ENCODE peak calls at places on chromosomes 3 and 15, in seven cellular contexts. P is PC-9, J is right atrium auricular region, U is heart left ventricle, L is upper lobe of right lung, Y is lower lobe of right lung, H is breast epithelium. R is an unnamed sample. For H3K4me1, the result is how much of the 10 kb centered on the place peaks cover.

GRCh38 chr3:33360136-33360825 is 79.9 kb downstream of the UBP1 start:
- DNase-seq in U (no peak), Y (no peak), J (no peak), P (peak), H (no peak), L (no peak), R (no peak)

GRCh38 chr3:55143336-55143735 is 215.5 kb upstream of the LRTM1 start:
- DNase-seq in J (no peak), Y (no peak), P (no peak), U (no peak), H (no peak), L (no peak), R (no peak)

GRCh38 chr3:64939309-64939708 is 251.5 kb upstream of the ADAMTS9 start:
- DNase-seq in U (no peak), J (no peak), P (no peak), L (no peak), Y (no peak), H (no peak), R (no peak)

GRCh38 chr3:171753025-171753472 is 57.2 kb downstream of the PLD1 start:
- DNase-seq in H (peak), P (peak), U (peak), L (no peak), J (no peak), Y (no peak), R (no peak)

GRCh38 chr15:90201150-90201943 is at the start of gene SEMA4B:
- DNase-seq in Y (peak), J (no peak), U (peak), L (peak), P (peak), H (no peak), R (peak)

GRCh38 chr15:88644741-88645140 is 5.9 kb downstream of the ISG20 start:
- DNase-seq in Y (no peak), H (no peak), L (no peak), P (no peak), U (no peak), J (no peak), R (no peak)

GRCh38 chr3:129892486-129892856 is 1.0 kb downstream of the TMCC1 start:
- DNase-seq in P (no peak), J (no peak), Y (no peak), H (no peak), L (no peak), U (no peak), R (no peak)

GRCh38 chr15:31306426-31307269 is 20.0 kb upstream of the KLF13 start:
- DNase-seq in J (peak), P (peak), Y (no peak), U (peak), H (no peak), L (peak), R (no peak)

GRCh38 chr15:83380682-83381081 is 66.5 kb upstream of the SH3GL3 start:
- DNase-seq in U (no peak), H (peak), J (no peak), L (peak), Y (peak), P (peak), R (no peak)

GRCh38 chr15:53811530-53811929 is 52.1 kb upstream of the WDR72 start:
- DNase-seq in U (no peak), P (no peak), J (no peak), Y (no peak), L (no peak), H (no peak), R (no peak)

GRCh38 chr3:99648091-99648490 is 9.7 kb downstream of the COL8A1 start:
- DNase-seq in J (no peak), H (no peak), U (no peak), L (no peak), P (no peak), Y (no peak), R (no peak)

GRCh38 chr3:13053425-13053824 is 19.8 kb downstream of the IQSEC1 start:
- DNase-seq in J (no peak), P (no peak), L (no peak), Y (no peak), H (no peak), U (no peak), R (no peak)
- H3K27ac ChIP-seq in J (no peak), P (no peak), L (no peak), Y (no peak), H (no peak), U (no peak), R (no peak)

GRCh38 chr15:43052860-43053259 is 53.0 kb downstream of the UBR1 start:
- DNase-seq in U (no peak), J (no peak), H (no peak), P (no peak), L (no peak), Y (no peak), R (no peak)
- H3K4me3 ChIP-seq in U (no peak), J (no peak), H (no peak), P (no peak), L (no peak), Y (no peak), R (no peak)

GRCh38 chr3:16668776-16669545 is 63.7 kb upstream of the DAZL start:
- DNase-seq in P (no peak), J (no peak), Y (no peak), U (no peak), L (no peak), H (no peak), R (no peak)

GRCh38 chr3:16670191-16670590 is 65.0 kb upstream of the DAZL start:
- DNase-seq in Y (no peak), U (no peak), P (no peak), H (no peak), J (no peak), L (no peak), R (no peak)

GRCh38 chr3:16663852-16664712 is 58.9 kb upstream of the DAZL start:
- DNase-seq in Y (no peak), P (no peak), J (no peak), H (no peak), L (no peak), U (no peak), R (no peak)

GRCh38 chr3:16665282-16665741 is 60.1 kb upstream of the DAZL start:
- DNase-seq in U (no peak), P (peak), Y (no peak), H (no peak), J (no peak), L (no peak), R (no peak)

GRCh38 chr3:16667633-16668032 is 62.4 kb upstream of the DAZL start:
- DNase-seq in P (no peak), Y (no peak), U (no peak), J (no peak), L (no peak), H (no peak), R (no peak)
- H3K4me1 ChIP-seq in P (under half), Y (under half), U (under half), J (under half), L (under half), H (under half), R (under half)

DNA sequence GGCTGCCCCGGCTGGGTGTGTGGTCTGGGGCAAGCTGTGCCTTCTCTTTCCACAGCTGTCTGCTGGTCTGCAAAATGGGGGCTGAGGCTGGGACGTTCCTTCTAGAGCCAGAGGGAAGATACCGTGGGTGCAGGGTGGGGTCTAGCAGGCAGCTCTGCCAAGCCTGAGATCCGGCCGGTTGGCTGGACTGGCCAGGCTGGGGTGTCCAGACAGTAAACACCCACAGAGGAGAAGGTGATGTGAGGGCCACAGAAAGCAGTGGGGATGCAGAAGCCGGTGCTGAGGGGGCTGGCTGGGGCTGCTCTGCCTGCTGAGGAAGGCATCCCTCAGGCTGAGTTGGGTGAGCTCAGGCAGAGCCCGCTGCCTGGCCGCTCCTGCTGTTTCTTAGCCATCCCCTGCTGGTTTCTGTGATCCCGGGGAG is 46.1 kb downstream of the FBLN2 start:
- DNase-seq in J (no peak), U (no peak), P (no peak), Y (no peak), L (no peak), H (no peak), R (no peak)
- H3K27ac ChIP-seq in J (no peak), U (no peak), P (no peak), Y (no peak), L (no peak), H (no peak), R (no peak)

DNA sequence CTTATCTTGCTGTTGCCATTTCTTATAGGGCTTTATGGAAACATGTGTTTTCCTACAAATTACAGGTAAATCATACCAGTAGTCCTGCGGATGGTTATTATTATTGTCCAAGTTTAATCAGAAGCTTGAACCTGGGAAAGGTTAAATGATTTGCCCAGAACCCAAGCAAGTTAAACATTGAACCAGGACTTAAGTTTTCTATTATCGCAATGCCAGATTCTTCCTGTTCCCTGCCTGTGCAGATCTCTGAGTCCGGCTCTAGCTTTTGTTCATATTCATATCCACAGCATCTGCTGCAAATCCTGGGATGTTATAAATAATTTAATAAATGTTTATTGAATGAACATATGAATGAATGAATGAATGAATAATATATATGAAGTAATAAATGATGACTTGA is 12.5 kb downstream of the LPP start:
- DNase-seq in Y (no peak), U (no peak), J (no peak), P (no peak), H (no peak), L (no peak), R (no peak)
- H3K4me3 ChIP-seq in Y (no peak), U (no peak), J (no peak), P (no peak), H (no peak), L (no peak), R (no peak)

DNA sequence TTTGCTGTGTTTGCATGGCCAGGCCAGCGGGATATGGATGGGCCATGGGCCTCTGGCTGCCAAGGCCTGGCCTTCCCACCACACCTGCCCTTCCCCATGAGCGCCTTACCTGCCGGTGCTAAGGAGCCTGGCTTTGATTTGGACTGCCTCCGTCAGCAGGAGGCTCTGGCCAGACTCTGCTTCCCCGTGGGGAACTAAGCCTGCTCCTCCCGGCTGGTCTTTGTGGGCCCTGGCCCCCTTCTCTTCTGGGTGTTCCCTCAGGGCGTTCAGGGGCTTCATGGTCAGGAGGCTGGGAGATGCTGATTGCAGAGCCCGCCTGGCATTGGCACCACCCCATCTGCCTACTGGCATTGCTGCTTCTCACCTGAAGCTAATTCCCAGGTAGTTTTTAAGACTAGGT is 45.2 kb downstream of the SMAD6 start:
- DNase-seq in U (no peak), J (no peak), P (no peak), L (peak), H (no peak), Y (no peak), R (no peak)
- H3K4me1 ChIP-seq in U (half or more), J (under half), P (half or more), L (half or more), H (under half), Y (half or more), R (under half)

DNA sequence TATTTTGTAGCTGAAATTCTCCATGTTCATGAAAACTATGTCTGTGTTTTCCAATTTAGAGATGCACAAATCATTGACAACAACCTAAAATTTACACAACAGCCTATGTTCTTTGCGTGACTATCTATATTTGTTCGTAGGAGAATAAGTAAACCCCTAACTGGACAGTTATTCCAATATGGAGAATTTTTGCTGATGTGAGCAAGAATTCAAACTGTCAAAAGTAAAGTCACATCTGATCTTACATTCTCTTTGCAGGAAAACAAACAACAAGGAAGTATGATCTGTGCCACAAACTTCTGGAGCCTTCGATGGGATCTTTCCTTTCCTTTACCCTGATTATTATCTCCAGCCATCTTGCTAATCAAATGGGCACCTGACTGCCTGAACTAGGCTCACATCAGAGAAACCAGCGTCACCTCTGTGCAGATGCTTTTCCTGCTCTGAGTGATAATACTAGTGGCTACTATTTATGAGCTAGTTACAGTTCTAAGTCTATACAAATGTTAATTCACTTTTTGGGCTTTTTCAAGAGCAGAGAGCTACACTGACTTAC is 18.3 kb upstream of the KCNMB3 start:
- DNase-seq in U (no peak), Y (no peak), P (no peak), J (no peak), H (no peak), L (no peak), R (no peak)
- H3K27ac ChIP-seq in U (no peak), Y (no peak), P (no peak), J (no peak), H (no peak), L (no peak), R (no peak)

GRCh38 chr3:21446937-21447336 is 304.1 kb downstream of the ZNF385D start:
- DNase-seq in P (no peak), J (no peak), U (no peak), Y (no peak), H (no peak), L (no peak), R (no peak)
- H3K4me3 ChIP-seq in P (no peak), J (peak), U (no peak), Y (no peak), H (no peak), L (peak), R (no peak)

GRCh38 chr3:78668302-78668701 is 1099.5 kb downstream of the ROBO1 start:
- DNase-seq in J (no peak), H (no peak), P (no peak), Y (no peak), L (no peak), U (no peak), R (no peak)
- H3K4me1 ChIP-seq in J (under half), H (under half), P (under half), Y (under half), L (under half), U (under half), R (under half)

R was measured in effector memory CD4-positive, alpha-beta T cell.